ENCODE peak calls at places on chromosome 19, in five cellular contexts. One of them, this sample, is unnamed.

GRCh38 chr19:31226536-31226935 is 122.7 kb downstream of the TSHZ3 start:
- DNase-seq in neural progenitor cell: no peak
- DNase-seq in stimulated activated CD4-positive, alpha-beta T cell treated with anti-CD3 and anti-CD28 coated beads, Interleukin-1b, Interleukin-23, amount 100 ng/mL, for 4 hours: no peak
- DNase-seq in RWPE1: no peak
- DNase-seq in BE2C: no peak
- DNase-seq in this sample: peak

GRCh38 chr19:55160128-55160985 is 2.8 kb upstream of the TNNI3 start:
- DNase-seq in BE2C: peak
- DNase-seq in RWPE1: peak
- DNase-seq in stimulated activated CD4-positive, alpha-beta T cell treated with anti-CD3 and anti-CD28 coated beads, Interleukin-1b, Interleukin-23, amount 100 ng/mL, for 4 hours: peak
- DNase-seq in neural progenitor cell: peak
- DNase-seq in this sample: peak

GRCh38 chr19:14580623-14581237 is 2.2 kb upstream of the CLEC17A start:
- DNase-seq in stimulated activated CD4-positive, alpha-beta T cell treated with anti-CD3 and anti-CD28 coated beads, Interleukin-1b, Interleukin-23, amount 100 ng/mL, for 4 hours: peak
- DNase-seq in BE2C: no peak
- DNase-seq in neural progenitor cell: no peak
- DNase-seq in RWPE1: no peak
- DNase-seq in this sample: no peak

GRCh38 chr19:29539668-29540067 is 13.9 kb downstream of the VSTM2B start:
- DNase-seq in BE2C: no peak
- DNase-seq in RWPE1: no peak
- DNase-seq in neural progenitor cell: no peak
- DNase-seq in stimulated activated CD4-positive, alpha-beta T cell treated with anti-CD3 and anti-CD28 coated beads, Interleukin-1b, Interleukin-23, amount 100 ng/mL, for 4 hours: no peak
- DNase-seq in this sample: no peak

GRCh38 chr19:31560021-31560770 is 211.0 kb upstream of the TSHZ3 start:
- DNase-seq in BE2C: no peak
- DNase-seq in neural progenitor cell: no peak
- DNase-seq in stimulated activated CD4-positive, alpha-beta T cell treated with anti-CD3 and anti-CD28 coated beads, Interleukin-1b, Interleukin-23, amount 100 ng/mL, for 4 hours: no peak
- DNase-seq in RWPE1: no peak
- DNase-seq in this sample: peak

GRCh38 chr19:15330801-15331418 is 1.4 kb downstream of the BRD4 start:
- DNase-seq in RWPE1: peak
- DNase-seq in BE2C: no peak
- DNase-seq in stimulated activated CD4-positive, alpha-beta T cell treated with anti-CD3 and anti-CD28 coated beads, Interleukin-1b, Interleukin-23, amount 100 ng/mL, for 4 hours: no peak
- DNase-seq in neural progenitor cell: peak
- DNase-seq in this sample: peak

GRCh38 chr19:13095393-13095784 is 7.3 kb downstream of the LYL1 start:
- DNase-seq in RWPE1: no peak
- DNase-seq in BE2C: no peak
- DNase-seq in neural progenitor cell: peak
- DNase-seq in stimulated activated CD4-positive, alpha-beta T cell treated with anti-CD3 and anti-CD28 coated beads, Interleukin-1b, Interleukin-23, amount 100 ng/mL, for 4 hours: no peak
- DNase-seq in this sample: no peak

GRCh38 chr19:46111376-46111775 is 13.1 kb downstream of the IGFL3 start:
- DNase-seq in BE2C: no peak
- DNase-seq in stimulated activated CD4-positive, alpha-beta T cell treated with anti-CD3 and anti-CD28 coated beads, Interleukin-1b, Interleukin-23, amount 100 ng/mL, for 4 hours: no peak
- DNase-seq in RWPE1: peak
- DNase-seq in neural progenitor cell: no peak
- DNase-seq in this sample: no peak

GRCh38 chr19:18478545-18479311 is 40.8 kb upstream of the ISYNA1 start:
- DNase-seq in BE2C: peak
- DNase-seq in stimulated activated CD4-positive, alpha-beta T cell treated with anti-CD3 and anti-CD28 coated beads, Interleukin-1b, Interleukin-23, amount 100 ng/mL, for 4 hours: peak
- DNase-seq in RWPE1: peak
- DNase-seq in neural progenitor cell: no peak
- DNase-seq in this sample: peak

GRCh38 chr19:39320948-39321831 is 527 bp upstream of the LRFN1 start:
- DNase-seq in stimulated activated CD4-positive, alpha-beta T cell treated with anti-CD3 and anti-CD28 coated beads, Interleukin-1b, Interleukin-23, amount 100 ng/mL, for 4 hours: no peak
- DNase-seq in BE2C: no peak
- DNase-seq in neural progenitor cell: no peak
- DNase-seq in RWPE1: no peak
- DNase-seq in this sample: no peak

GRCh38 chr19:2858864-2859263 is 8.3 kb upstream of the ZNF556 start:
- DNase-seq in stimulated activated CD4-positive, alpha-beta T cell treated with anti-CD3 and anti-CD28 coated beads, Interleukin-1b, Interleukin-23, amount 100 ng/mL, for 4 hours: no peak
- DNase-seq in BE2C: no peak
- DNase-seq in RWPE1: no peak
- DNase-seq in neural progenitor cell: no peak
- DNase-seq in this sample: no peak

GRCh38 chr19:18987456-18987855 is 45.9 kb downstream of the SUGP2 start:
- DNase-seq in RWPE1: no peak
- DNase-seq in neural progenitor cell: no peak
- DNase-seq in stimulated activated CD4-positive, alpha-beta T cell treated with anti-CD3 and anti-CD28 coated beads, Interleukin-1b, Interleukin-23, amount 100 ng/mL, for 4 hours: no peak
- DNase-seq in BE2C: no peak
- DNase-seq in this sample: no peak

GRCh38 chr19:48659768-48660167 is 13.0 kb downstream of the NTN5 start:
- DNase-seq in RWPE1: peak
- DNase-seq in stimulated activated CD4-positive, alpha-beta T cell treated with anti-CD3 and anti-CD28 coated beads, Interleukin-1b, Interleukin-23, amount 100 ng/mL, for 4 hours: no peak
- DNase-seq in neural progenitor cell: no peak
- DNase-seq in BE2C: no peak
- DNase-seq in this sample: no peak

GRCh38 chr19:33339750-33340029 is 33.8 kb upstream of the CEBPG start:
- DNase-seq in BE2C: no peak
- DNase-seq in neural progenitor cell: no peak
- DNase-seq in stimulated activated CD4-positive, alpha-beta T cell treated with anti-CD3 and anti-CD28 coated beads, Interleukin-1b, Interleukin-23, amount 100 ng/mL, for 4 hours: no peak
- DNase-seq in RWPE1: no peak
- DNase-seq in this sample: no peak

GRCh38 chr19:4581381-4582111 is 22.1 kb upstream of the SEMA6B start:
- DNase-seq in RWPE1: no peak
- DNase-seq in BE2C: no peak
- DNase-seq in stimulated activated CD4-positive, alpha-beta T cell treated with anti-CD3 and anti-CD28 coated beads, Interleukin-1b, Interleukin-23, amount 100 ng/mL, for 4 hours: no peak
- DNase-seq in neural progenitor cell: peak
- DNase-seq in this sample: no peak

GRCh38 chr19:7942981-7943443 is 454 bp downstream of the TIMM44 start:
- DNase-seq in BE2C: no peak
- DNase-seq in stimulated activated CD4-positive, alpha-beta T cell treated with anti-CD3 and anti-CD28 coated beads, Interleukin-1b, Interleukin-23, amount 100 ng/mL, for 4 hours: no peak
- DNase-seq in neural progenitor cell: no peak
- DNase-seq in RWPE1: no peak
- DNase-seq in this sample: no peak

GRCh38 chr19:57242821-57243220 is 2.4 kb downstream of the ZNF805 start:
- DNase-seq in stimulated activated CD4-positive, alpha-beta T cell treated with anti-CD3 and anti-CD28 coated beads, Interleukin-1b, Interleukin-23, amount 100 ng/mL, for 4 hours: no peak
- DNase-seq in BE2C: no peak
- DNase-seq in neural progenitor cell: no peak
- DNase-seq in RWPE1: no peak
- DNase-seq in this sample: no peak

GRCh38 chr19:7418575-7418974 is 69.8 kb downstream of the ARHGEF18 start:
- DNase-seq in stimulated activated CD4-positive, alpha-beta T cell treated with anti-CD3 and anti-CD28 coated beads, Interleukin-1b, Interleukin-23, amount 100 ng/mL, for 4 hours: no peak
- DNase-seq in neural progenitor cell: no peak
- DNase-seq in RWPE1: no peak
- DNase-seq in BE2C: no peak
- DNase-seq in this sample: no peak

GRCh38 chr19:47886010-47886559 is at the start of gene SULT2A1:
- DNase-seq in BE2C: no peak
- DNase-seq in neural progenitor cell: no peak
- DNase-seq in stimulated activated CD4-positive, alpha-beta T cell treated with anti-CD3 and anti-CD28 coated beads, Interleukin-1b, Interleukin-23, amount 100 ng/mL, for 4 hours: no peak
- DNase-seq in RWPE1: no peak
- DNase-seq in this sample: no peak

GRCh38 chr19:46913852-46914430 is 53.1 kb downstream of the ARHGAP35 start:
- DNase-seq in BE2C: no peak
- DNase-seq in neural progenitor cell: no peak
- DNase-seq in stimulated activated CD4-positive, alpha-beta T cell treated with anti-CD3 and anti-CD28 coated beads, Interleukin-1b, Interleukin-23, amount 100 ng/mL, for 4 hours: no peak
- DNase-seq in RWPE1: no peak
- DNase-seq in this sample: peak

GRCh38 chr19:57280165-57280912 is at the start of gene ZNF460:
- DNase-seq in neural progenitor cell: peak
- DNase-seq in BE2C: peak
- DNase-seq in RWPE1: peak
- DNase-seq in stimulated activated CD4-positive, alpha-beta T cell treated with anti-CD3 and anti-CD28 coated beads, Interleukin-1b, Interleukin-23, amount 100 ng/mL, for 4 hours: peak
- DNase-seq in this sample: peak

GRCh38 chr19:30667746-30668145 is 295.6 kb downstream of the ZNF536 start:
- DNase-seq in RWPE1: no peak
- DNase-seq in neural progenitor cell: no peak
- DNase-seq in stimulated activated CD4-positive, alpha-beta T cell treated with anti-CD3 and anti-CD28 coated beads, Interleukin-1b, Interleukin-23, amount 100 ng/mL, for 4 hours: no peak
- DNase-seq in BE2C: no peak
- DNase-seq in this sample: no peak

GRCh38 chr19:18919895-18920204 is 335 bp downstream of the DDX49 start:
- DNase-seq in stimulated activated CD4-positive, alpha-beta T cell treated with anti-CD3 and anti-CD28 coated beads, Interleukin-1b, Interleukin-23, amount 100 ng/mL, for 4 hours: no peak
- DNase-seq in BE2C: no peak
- DNase-seq in neural progenitor cell: no peak
- DNase-seq in RWPE1: no peak
- DNase-seq in this sample: peak

GRCh38 chr19:2552859-2553258 is 76.9 kb downstream of the GADD45B start:
- DNase-seq in BE2C: no peak
- DNase-seq in RWPE1: no peak
- DNase-seq in neural progenitor cell: no peak
- DNase-seq in stimulated activated CD4-positive, alpha-beta T cell treated with anti-CD3 and anti-CD28 coated beads, Interleukin-1b, Interleukin-23, amount 100 ng/mL, for 4 hours: no peak
- DNase-seq in this sample: no peak

GRCh38 chr19:28103916-28104315 is 1109.0 kb downstream of the UQCRFS1 start:
- DNase-seq in neural progenitor cell: peak
- DNase-seq in stimulated activated CD4-positive, alpha-beta T cell treated with anti-CD3 and anti-CD28 coated beads, Interleukin-1b, Interleukin-23, amount 100 ng/mL, for 4 hours: no peak
- DNase-seq in RWPE1: no peak
- DNase-seq in BE2C: no peak
- DNase-seq in this sample: no peak

This sample was measured in AG10803.